ENCODE peak calls at places on chromosome 14, in four cellular contexts. Q is heart left ventricle, S is Panc1, J is fibroblast of mammary gland. M is an unnamed sample.

GRCh38 chr14:106378191-106378590 is 851.8 kb downstream of the TMEM121 start:
- DNase-seq in Q (no peak), S (no peak), J (no peak), M (no peak)

GRCh38 chr14:103207404-103208072 is 84.3 kb downstream of the TNFAIP2 start:
- DNase-seq in S (no peak), Q (peak; percentile 55), J (no peak), M (no peak)

GRCh38 chr14:103545915-103546650 is 16.4 kb downstream of the BAG5 start:
- DNase-seq in J (no peak), Q (no peak), S (no peak), M (no peak)

GRCh38 chr14:23695220-23695999 is 59.2 kb downstream of the DHRS2 start:
- DNase-seq in Q (peak; percentile 32), J (no peak), S (no peak), M (no peak)

GRCh38 chr14:88535149-88535548 is 19.7 kb downstream of the PTPN21 start:
- DNase-seq in Q (no peak), J (no peak), S (no peak), M (no peak)

GRCh38 chr14:69226178-69226577 is 33.8 kb upstream of the GALNT16 start:
- DNase-seq in S (no peak), Q (no peak), J (no peak), M (no peak)

GRCh38 chr14:33347816-33348215 is 409.1 kb downstream of the NPAS3 start:
- DNase-seq in S (no peak), Q (no peak), J (peak; percentile 44), M (no peak)

GRCh38 chr14:28254768-28255167 is 511.8 kb upstream of the FOXG1 start:
- DNase-seq in Q (no peak), J (peak; percentile 32), S (no peak), M (no peak)

GRCh38 chr14:69963966-69964365 is 84.8 kb downstream of the SMOC1 start:
- DNase-seq in Q (no peak), S (no peak), J (no peak), M (no peak)

GRCh38 chr14:36068777-36069534 is 107.6 kb downstream of the PTCSC3 start:
- DNase-seq in Q (no peak), S (no peak), J (peak; percentile 80), M (no peak)

GRCh38 chr14:105908481-105908911 is 382.1 kb downstream of the TMEM121 start:
- DNase-seq in J (no peak), S (no peak), Q (no peak), M (no peak)

GRCh38 chr14:102902523-102903247 is 19.8 kb upstream of the AMN start:
- DNase-seq in Q (no peak), J (no peak), S (no peak), M (no peak)

GRCh38 chr14:51942971-51943370 is 46.4 kb upstream of the RTRAF start:
- DNase-seq in J (no peak), S (no peak), Q (no peak), M (no peak)

GRCh38 chr14:29353473-29353872 is 574.2 kb downstream of the PRKD1 start:
- DNase-seq in J (no peak), S (no peak), Q (no peak), M (no peak)

GRCh38 chr14:99549684-99550083 is 54.3 kb downstream of the CCDC85C start:
- DNase-seq in S (no peak), J (no peak), Q (no peak), M (no peak)

GRCh38 chr14:103629503-103630121 is 601 bp downstream of the KLC1 start:
- DNase-seq in S (no peak), Q (peak; percentile 78), J (no peak), M (no peak)

GRCh38 chr14:68622856-68623255 is 170.0 kb downstream of the ZFP36L1 start:
- DNase-seq in S (no peak), Q (no peak), J (no peak), M (no peak)

GRCh38 chr14:41806355-41806975 is 199.8 kb downstream of the LRFN5 start:
- DNase-seq in S (no peak), J (peak; percentile 28), Q (no peak), M (no peak)

GRCh38 chr14:45199246-45199645 is 53.8 kb downstream of the MIS18BP1 start:
- DNase-seq in Q (no peak), S (no peak), J (peak; percentile 76), M (no peak)

GRCh38 chr14:41891624-41892023 is 284.9 kb downstream of the LRFN5 start:
- DNase-seq in S (no peak), Q (no peak), J (no peak), M (no peak)

GRCh38 chr14:86217523-86217922 is 687.6 kb downstream of the FLRT2 start:
- DNase-seq in S (no peak), J (no peak), Q (no peak), M (no peak)

GRCh38 chr14:84017533-84017932 is 1512.4 kb upstream of the FLRT2 start:
- DNase-seq in J (no peak), Q (no peak), S (no peak), M (no peak)

GRCh38 chr14:61930101-61930857 is 168.1 kb downstream of the SNAPC1 start:
- DNase-seq in S (no peak), Q (no peak), J (no peak), M (no peak)

GRCh38 chr14:73623504-73623903 is 11.2 kb downstream of the ACOT6 start:
- DNase-seq in Q (no peak), S (no peak), J (no peak), M (no peak)

GRCh38 chr14:96017882-96018281 is 21.3 kb upstream of the C14orf132 start:
- DNase-seq in Q (no peak), S (no peak), J (no peak), M (no peak)

GRCh38 chr14:70888681-70889175 is 18.5 kb upstream of the PCNX1 start:
- DNase-seq in S (no peak), Q (no peak), J (peak; percentile 87), M (no peak)

GRCh38 chr14:59018978-59019377 is 169.5 kb upstream of the DAAM1 start:
- DNase-seq in J (peak; percentile 8), Q (no peak), S (no peak), M (no peak)
- TF ChIP-seq CTCF in J (peak; percentile 39), Q (no peak), S (peak; percentile 8), M (no peak)

GRCh38 chr14:50340945-50341344 is 28.8 kb downstream of the DMAC2L start:
- DNase-seq in Q (no peak), J (no peak), S (no peak), M (no peak)
- TF ChIP-seq CTCF in Q (no peak), J (no peak), S (peak; percentile 31), M (peak; percentile 23)

GRCh38 chr14:104731249-104731924 is 7.4 kb downstream of the ADSS1 start:
- DNase-seq in Q (no peak), J (no peak), S (no peak), M (no peak)
- TF ChIP-seq CTCF in Q (peak; percentile 15), J (peak; percentile 30), S (peak; percentile 68), M (peak; percentile 9)

DNA sequence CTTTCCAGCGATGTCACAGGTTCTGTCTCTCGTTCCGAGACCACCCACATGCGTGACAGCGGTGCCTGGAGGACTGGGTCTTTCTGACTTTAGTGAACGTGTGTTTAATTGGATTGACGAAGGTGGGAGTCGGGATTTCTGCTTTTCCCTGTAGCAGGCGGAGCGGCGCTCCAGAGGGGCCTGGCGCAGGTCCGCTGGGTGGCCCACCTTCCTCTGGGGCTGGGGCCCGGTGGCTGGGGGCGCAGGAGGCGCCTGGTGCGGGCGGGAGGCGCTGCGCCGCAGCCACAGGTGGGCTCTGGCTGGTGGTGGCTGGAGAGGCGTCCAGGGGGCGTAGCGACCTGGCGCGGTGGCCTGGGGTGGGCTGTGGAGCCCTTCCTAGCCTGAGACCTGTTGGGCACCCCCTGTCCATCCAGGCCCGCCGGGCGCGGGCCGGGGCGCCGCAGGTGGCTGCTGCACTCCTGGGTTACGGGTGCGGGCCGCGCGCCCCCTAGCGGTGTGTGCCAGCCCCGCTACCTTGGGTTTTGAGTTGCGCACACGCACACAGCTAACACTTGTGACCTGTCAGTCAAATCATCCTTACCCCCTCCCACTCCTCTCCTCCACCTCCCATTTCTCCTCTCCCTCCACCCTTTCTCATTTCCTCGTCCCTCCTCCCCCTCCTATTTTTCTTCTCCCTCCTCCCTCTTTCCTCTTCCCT is 2.0 kb downstream of the MEG3 start:
- DNase-seq in S (no peak), J (peak; percentile 74), Q (no peak), M (no peak)
- TF ChIP-seq CTCF in S (peak; percentile 66), J (peak; percentile 46), Q (no peak), M (no peak)

GRCh38 chr14:53306267-53306721 is 153.2 kb upstream of the DDHD1 start:
- DNase-seq in S (peak; percentile 5), J (peak; percentile 67), Q (peak; percentile 65), M (no peak)
- TF ChIP-seq CTCF in S (peak; percentile 79), J (peak; percentile 81), Q (peak; percentile 79), M (peak; percentile 80)

M was measured in D721Med.